ENCODE peak calls at places on chromosomes 12 and 14, in four cellular contexts. One of them, this sample, is unnamed.

GRCh38 chr14:65187421-65188049 is 85.2 kb upstream of the MAX start:
- DNase-seq in HepG2: no peak
- DNase-seq in CD4-positive, alpha-beta T cell: no peak
- DNase-seq in WERI-Rb-1: no peak
- DNase-seq in this sample: no peak

GRCh38 chr12:123233505-123234299 is 466 bp downstream of the MTRFR start:
- DNase-seq in HepG2: no peak
- DNase-seq in CD4-positive, alpha-beta T cell: no peak
- DNase-seq in WERI-Rb-1: no peak
- DNase-seq in this sample: no peak

GRCh38 chr12:102406033-102406584 is 74.3 kb downstream of the IGF1 start:
- DNase-seq in HepG2: no peak
- DNase-seq in CD4-positive, alpha-beta T cell: no peak
- DNase-seq in WERI-Rb-1: no peak
- DNase-seq in this sample: peak

GRCh38 chr12:49902399-49903350 is 1.0 kb downstream of the FAIM2 start:
- DNase-seq in HepG2: no peak
- DNase-seq in CD4-positive, alpha-beta T cell: no peak
- DNase-seq in WERI-Rb-1: no peak
- DNase-seq in this sample: no peak

GRCh38 chr14:36430169-36430568 is 89.9 kb downstream of the NKX2-1 start:
- DNase-seq in HepG2: no peak
- DNase-seq in CD4-positive, alpha-beta T cell: no peak
- DNase-seq in WERI-Rb-1: no peak
- DNase-seq in this sample: no peak

GRCh38 chr14:80213602-80214001 is 2.3 kb upstream of the DIO2 start:
- DNase-seq in HepG2: peak
- DNase-seq in CD4-positive, alpha-beta T cell: no peak
- DNase-seq in WERI-Rb-1: peak
- DNase-seq in this sample: peak

GRCh38 chr12:93573552-93574223 is 1.2 kb downstream of the SOCS2 start:
- DNase-seq in HepG2: no peak
- DNase-seq in CD4-positive, alpha-beta T cell: no peak
- DNase-seq in WERI-Rb-1: no peak
- DNase-seq in this sample: peak

GRCh38 chr14:68740798-68741480 is 51.9 kb downstream of the ZFP36L1 start:
- DNase-seq in HepG2: no peak
- DNase-seq in CD4-positive, alpha-beta T cell: no peak
- DNase-seq in WERI-Rb-1: no peak
- DNase-seq in this sample: no peak

GRCh38 chr14:95697764-95698163 is 11.5 kb downstream of the TCL1B start:
- DNase-seq in HepG2: no peak
- DNase-seq in CD4-positive, alpha-beta T cell: no peak
- DNase-seq in WERI-Rb-1: no peak
- DNase-seq in this sample: no peak

GRCh38 chr12:104877107-104877705 is 80.9 kb downstream of the SLC41A2 start:
- DNase-seq in HepG2: no peak
- DNase-seq in CD4-positive, alpha-beta T cell: peak
- DNase-seq in WERI-Rb-1: peak
- DNase-seq in this sample: peak
- TF ChIP-seq CTCF in HepG2: peak
- TF ChIP-seq CTCF in CD4-positive, alpha-beta T cell: peak
- TF ChIP-seq CTCF in WERI-Rb-1: peak
- TF ChIP-seq CTCF in this sample: peak

DNA sequence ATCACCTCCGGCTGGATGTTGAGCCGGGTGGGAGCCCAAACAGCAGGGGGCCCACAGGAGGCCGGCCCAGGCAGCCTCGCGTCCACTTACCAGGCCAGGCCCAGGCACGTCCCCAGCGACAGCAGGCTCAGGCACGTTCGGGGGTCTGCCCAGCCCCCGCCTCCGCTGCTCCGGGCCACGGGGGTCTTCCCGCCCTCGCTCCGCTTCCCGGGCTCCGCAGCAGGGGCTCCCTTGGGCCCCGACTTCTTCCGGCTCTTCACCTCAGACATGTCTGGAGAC is 216 bp downstream of the IKBIP start:
- DNase-seq in HepG2: no peak
- DNase-seq in CD4-positive, alpha-beta T cell: no peak
- DNase-seq in WERI-Rb-1: peak
- DNase-seq in this sample: peak
- TF ChIP-seq CTCF in HepG2: peak
- TF ChIP-seq CTCF in CD4-positive, alpha-beta T cell: peak
- TF ChIP-seq CTCF in WERI-Rb-1: no peak
- TF ChIP-seq CTCF in this sample: no peak

GRCh38 chr12:77995436-77996167 is 164.9 kb downstream of the NAV3 start:
- DNase-seq in HepG2: no peak
- DNase-seq in CD4-positive, alpha-beta T cell: no peak
- DNase-seq in WERI-Rb-1: no peak
- DNase-seq in this sample: no peak

GRCh38 chr12:77998236-77998786 is 167.6 kb downstream of the NAV3 start:
- DNase-seq in HepG2: no peak
- DNase-seq in CD4-positive, alpha-beta T cell: no peak
- DNase-seq in WERI-Rb-1: no peak
- DNase-seq in this sample: no peak

GRCh38 chr12:77993658-77994057 is 163.0 kb downstream of the NAV3 start:
- DNase-seq in HepG2: no peak
- DNase-seq in CD4-positive, alpha-beta T cell: no peak
- DNase-seq in WERI-Rb-1: no peak
- DNase-seq in this sample: no peak

GRCh38 chr12:77999074-77999715 is 168.5 kb downstream of the NAV3 start:
- DNase-seq in HepG2: no peak
- DNase-seq in CD4-positive, alpha-beta T cell: no peak
- DNase-seq in WERI-Rb-1: no peak
- DNase-seq in this sample: no peak

GRCh38 chr12:77996670-77997069 is 166.0 kb downstream of the NAV3 start:
- DNase-seq in HepG2: no peak
- DNase-seq in CD4-positive, alpha-beta T cell: no peak
- DNase-seq in WERI-Rb-1: peak
- DNase-seq in this sample: no peak
- TF ChIP-seq CTCF in HepG2: no peak
- TF ChIP-seq CTCF in CD4-positive, alpha-beta T cell: no peak
- TF ChIP-seq CTCF in WERI-Rb-1: no peak
- TF ChIP-seq CTCF in this sample: no peak

GRCh38 chr14:106508216-106508615 is 981.8 kb downstream of the TMEM121 start:
- DNase-seq in HepG2: no peak
- DNase-seq in CD4-positive, alpha-beta T cell: no peak
- DNase-seq in WERI-Rb-1: no peak
- DNase-seq in this sample: no peak
- TF ChIP-seq CTCF in HepG2: no peak
- TF ChIP-seq CTCF in CD4-positive, alpha-beta T cell: no peak
- TF ChIP-seq CTCF in WERI-Rb-1: no peak
- TF ChIP-seq CTCF in this sample: no peak

DNA sequence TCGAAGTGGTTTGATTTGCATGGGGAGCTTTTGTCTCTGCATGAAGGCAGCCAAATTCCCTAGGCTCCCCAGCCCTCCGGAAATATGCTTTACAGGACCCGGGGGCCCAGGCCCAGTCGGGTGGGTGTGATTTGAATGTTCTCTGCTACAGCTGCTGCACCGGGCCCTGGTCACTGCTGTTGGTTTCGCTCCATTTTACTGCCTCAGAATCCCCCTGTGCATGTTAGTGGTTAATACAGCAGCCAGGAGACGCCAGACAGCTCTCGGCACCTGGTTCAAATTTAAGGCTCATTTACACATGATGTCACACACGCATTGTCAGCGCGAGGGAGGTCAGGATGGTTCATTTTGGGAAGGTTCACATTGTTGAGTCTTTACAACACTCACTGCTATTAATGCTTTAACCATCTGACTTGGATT is 99.6 kb downstream of the SLC38A6 start:
- DNase-seq in HepG2: no peak
- DNase-seq in CD4-positive, alpha-beta T cell: no peak
- DNase-seq in WERI-Rb-1: no peak
- DNase-seq in this sample: no peak
- TF ChIP-seq CTCF in HepG2: no peak
- TF ChIP-seq CTCF in CD4-positive, alpha-beta T cell: no peak
- TF ChIP-seq CTCF in WERI-Rb-1: no peak
- TF ChIP-seq CTCF in this sample: no peak